ENCODE peak calls at places on chromosomes 7 and 10, in six cellular contexts. H is HepG2, I is K562, R is HCT116, F is GM12878, T is SK-N-SH. Z is an unnamed sample.

GRCh38 chr10:114306116-114306973 is 67.3 kb downstream of the VWA2 start:
- DNase-seq in I (no peak), R (no peak), T (no peak), F (no peak), H (no peak), Z (no peak)

GRCh38 chr10:122494833-122495232 is 33.5 kb downstream of the HTRA1 start:
- DNase-seq in R (peak), T (no peak), I (no peak), F (no peak), H (no peak), Z (no peak)

GRCh38 chr7:91137447-91137846 is 126.8 kb upstream of the FZD1 start:
- DNase-seq in F (no peak), I (no peak), H (no peak), R (no peak), T (no peak), Z (no peak)

GRCh38 chr7:123633553-123633952 is 22.1 kb upstream of the LMOD2 start:
- DNase-seq in H (no peak), I (no peak), R (no peak), F (no peak), T (peak), Z (no peak)

GRCh38 chr7:115822801-115823200 is 207.8 kb downstream of the TFEC start:
- DNase-seq in I (no peak), F (no peak), T (no peak), R (no peak), H (no peak), Z (no peak)

GRCh38 chr10:80000541-80000940 is 51.6 kb upstream of the SFTPD start:
- DNase-seq in R (no peak), I (no peak), H (no peak), T (no peak), F (no peak), Z (no peak)

GRCh38 chr7:98568891-98569290 is 48.2 kb upstream of the NPTX2 start:
- DNase-seq in T (peak), I (no peak), H (no peak), F (no peak), R (no peak), Z (no peak)

GRCh38 chr10:73871915-73872710 is 2.2 kb downstream of the CAMK2G start:
- DNase-seq in R (no peak), T (peak), I (no peak), F (no peak), H (no peak), Z (no peak)

GRCh38 chr7:84663224-84663623 is 468.6 kb upstream of the SEMA3A start:
- DNase-seq in F (no peak), T (no peak), R (no peak), H (no peak), I (no peak), Z (no peak)

GRCh38 chr7:149217570-149217969 is 21.9 kb upstream of the ZNF212 start:
- DNase-seq in H (no peak), I (no peak), F (no peak), T (no peak), R (no peak), Z (no peak)

GRCh38 chr10:125783408-125783807 is 7.8 kb upstream of the MMP21 start:
- DNase-seq in F (no peak), R (no peak), H (no peak), I (no peak), T (no peak), Z (no peak)

GRCh38 chr10:125783957-125784356 is 8.3 kb upstream of the MMP21 start:
- DNase-seq in F (peak), H (no peak), T (no peak), R (no peak), I (no peak), Z (no peak)

GRCh38 chr10:125788156-125789034 is 12.8 kb upstream of the MMP21 start:
- DNase-seq in R (no peak), F (no peak), H (no peak), T (no peak), I (no peak), Z (no peak)

GRCh38 chr10:125785831-125786230 is 10.2 kb upstream of the MMP21 start:
- DNase-seq in T (no peak), I (no peak), H (no peak), F (no peak), R (no peak), Z (no peak)

GRCh38 chr10:125786547-125786946 is 10.9 kb upstream of the MMP21 start:
- DNase-seq in I (no peak), R (no peak), F (peak), H (no peak), T (no peak), Z (no peak)
- TF ChIP-seq POLR2AphosphoS5 in I (no peak), R (no peak), F (no peak), H (no peak), T (no peak), Z (no peak)

DNA sequence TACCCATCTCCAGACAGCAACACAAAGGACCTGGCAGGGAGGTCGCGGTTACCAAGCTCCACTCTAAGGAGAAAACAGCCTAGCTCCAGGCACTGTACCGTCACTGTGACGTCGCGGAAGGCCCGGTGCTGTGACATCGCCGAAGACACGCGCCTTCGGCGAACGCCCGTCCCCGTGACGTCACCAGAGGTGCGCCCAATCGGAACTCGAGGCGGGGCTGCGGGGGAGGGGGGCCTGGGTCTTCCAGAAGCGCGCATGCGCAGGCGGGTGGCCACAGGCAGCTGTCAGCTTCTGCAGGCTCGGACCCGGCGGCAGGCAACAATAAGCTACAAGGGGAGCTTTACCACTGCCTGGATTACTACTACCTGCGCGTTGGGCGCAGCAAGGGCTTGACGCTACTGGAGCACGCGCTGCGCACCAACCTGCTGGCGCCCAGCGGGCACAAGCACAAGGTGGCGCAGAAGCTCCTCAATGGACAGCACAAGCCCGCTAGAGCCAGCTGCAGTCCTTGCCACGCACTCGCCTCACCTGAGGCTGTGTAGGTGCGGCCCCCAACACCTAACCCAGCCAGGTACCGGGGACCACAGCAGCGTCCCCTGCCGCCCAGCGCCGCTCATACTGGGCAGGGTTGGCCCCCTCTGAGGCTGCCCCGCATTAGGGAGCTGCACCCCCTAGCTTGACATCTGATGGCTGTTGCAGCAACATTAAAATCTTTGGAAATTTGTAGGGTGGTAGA is 208.4 kb downstream of the TPST1 start:
- DNase-seq in F (no peak), T (peak), H (no peak), I (peak), R (no peak), Z (peak)
- TF ChIP-seq REST in F (no peak), T (no peak), H (no peak), I (no peak), R (no peak), Z (no peak)

GRCh38 chr10:88913157-88913556 is 33.1 kb downstream of the STAMBPL1 start:
- DNase-seq in T (peak), F (no peak), R (no peak), I (no peak), H (no peak), Z (no peak)
- TF ChIP-seq POLR2AphosphoS5 in T (no peak), F (no peak), R (no peak), I (no peak), H (no peak), Z (no peak)

GRCh38 chr10:124721295-124722052 is 22.7 kb downstream of the FAM53B start:
- DNase-seq in R (no peak), T (no peak), F (no peak), I (no peak), H (no peak), Z (no peak)

GRCh38 chr10:124715479-124715878 is 28.7 kb downstream of the FAM53B start:
- DNase-seq in H (no peak), F (no peak), R (no peak), T (no peak), I (no peak), Z (no peak)

GRCh38 chr10:124719213-124719851 is 24.8 kb downstream of the FAM53B start:
- DNase-seq in T (no peak), I (no peak), R (no peak), H (no peak), F (peak), Z (peak)

GRCh38 chr10:124717358-124717757 is 26.8 kb downstream of the FAM53B start:
- DNase-seq in R (no peak), F (no peak), I (no peak), T (no peak), H (no peak), Z (no peak)

DNA sequence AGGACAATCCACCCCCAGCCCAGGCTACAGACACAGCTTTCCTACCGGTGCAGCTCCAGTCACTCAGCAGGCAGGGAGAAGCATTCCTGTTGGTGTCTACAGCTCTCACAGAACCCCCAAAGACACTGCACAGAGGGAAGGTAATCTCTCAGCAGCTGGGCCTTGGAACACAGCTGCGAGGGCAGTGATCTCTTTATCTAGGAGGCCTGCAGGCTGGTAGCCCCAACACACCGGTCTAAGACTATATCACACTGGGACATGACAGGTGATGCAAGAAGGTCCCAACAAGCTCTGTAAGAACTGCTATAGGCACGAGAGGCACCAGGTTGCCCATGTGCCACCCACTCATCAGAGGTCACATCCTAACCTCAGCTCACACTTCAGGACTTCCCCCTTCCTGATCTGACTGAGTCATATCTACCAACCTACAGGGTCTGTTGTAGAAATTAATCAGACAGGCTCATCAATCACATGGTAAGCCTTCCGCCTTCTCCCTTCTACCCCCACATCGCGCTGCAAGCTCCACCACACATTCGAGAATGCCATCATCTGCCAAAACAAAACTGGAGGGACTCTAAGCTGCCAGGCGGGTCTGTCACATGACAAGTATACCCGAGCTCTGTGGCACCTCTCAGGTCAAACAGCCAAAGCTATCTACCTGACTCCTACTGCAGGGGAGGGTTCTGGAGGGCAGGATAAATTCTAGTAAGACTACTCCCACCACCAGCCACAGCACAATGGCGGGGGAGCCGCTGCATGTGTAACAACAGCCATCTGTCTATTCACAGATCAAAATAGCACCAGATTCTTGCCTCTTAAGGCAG is 26.1 kb downstream of the FAM53B start:
- DNase-seq in T (no peak), R (no peak), I (peak), F (peak), H (no peak), Z (no peak)
- TF ChIP-seq REST in T (no peak), R (no peak), I (no peak), F (no peak), H (no peak), Z (no peak)

Z was measured in GM23338.